ENCODE peak calls at places on chromosome 18, in six cellular contexts. Q, Z, L, J, D and B are unnamed samples.

GRCh38 chr18:77479047-77479446 is 229.4 kb downstream of the GALR1 start:
- DNase-seq in J (no peak), D (no peak), Q (no peak), L (no peak), Z (no peak), B (no peak)

GRCh38 chr18:75612491-75612890 is 185.0 kb upstream of the SMIM21 start:
- DNase-seq in L (no peak), J (no peak), Z (no peak), Q (no peak), D (no peak), B (no peak)

GRCh38 chr18:63218472-63218871 is 101.1 kb downstream of the BCL2 start:
- DNase-seq in Q (no peak), D (no peak), Z (no peak), J (peak), L (no peak), B (no peak)

GRCh38 chr18:40259073-40259472 is 1696.0 kb upstream of the PIK3C3 start:
- DNase-seq in Q (no peak), D (no peak), Z (no peak), L (no peak), J (no peak), B (no peak)

GRCh38 chr18:8548186-8548585 is 61.1 kb upstream of the RAB12 start:
- DNase-seq in Q (peak), L (no peak), Z (peak), J (no peak), D (no peak), B (no peak)

GRCh38 chr18:3554091-3554601 is 104.2 kb downstream of the TGIF1 start:
- DNase-seq in J (peak), Z (no peak), L (no peak), Q (peak), D (no peak), B (no peak)

GRCh38 chr18:3498705-3499451 is 48.9 kb downstream of the TGIF1 start:
- DNase-seq in L (peak), D (peak), Z (no peak), J (peak), Q (peak), B (peak)

GRCh38 chr18:711330-711692 is 1.1 kb downstream of the ENOSF1 start:
- DNase-seq in Z (no peak), L (no peak), D (no peak), J (no peak), Q (no peak), B (no peak)

GRCh38 chr18:63439334-63439733 is 17.1 kb upstream of the VPS4B start:
- DNase-seq in Q (peak), Z (peak), L (no peak), J (peak), D (no peak), B (no peak)

GRCh38 chr18:26415631-26416030 is 132.7 kb downstream of the KCTD1 start:
- DNase-seq in L (no peak), J (no peak), D (no peak), Q (no peak), Z (no peak), B (no peak)

GRCh38 chr18:76483780-76484179 is 11.3 kb downstream of the ZNF516 start:
- DNase-seq in Z (no peak), J (peak), D (no peak), Q (no peak), L (no peak), B (no peak)

GRCh38 chr18:60235164-60235563 is 137.4 kb downstream of the MC4R start:
- DNase-seq in L (no peak), J (no peak), Q (no peak), Z (no peak), D (no peak), B (no peak)

GRCh38 chr18:43543236-43543635 is 265.9 kb upstream of the SYT4 start:
- DNase-seq in L (no peak), Z (no peak), Q (no peak), J (no peak), D (no peak), B (no peak)

GRCh38 chr18:21958256-21958655 is 211.1 kb upstream of the GATA6 start:
- DNase-seq in Q (no peak), L (no peak), Z (no peak), D (no peak), J (peak), B (no peak)

GRCh38 chr18:37496568-37496967 is 69.0 kb downstream of the CELF4 start:
- DNase-seq in D (no peak), L (peak), Z (no peak), J (no peak), Q (no peak), B (no peak)

GRCh38 chr18:22286576-22286975 is 117.2 kb downstream of the GATA6 start:
- DNase-seq in L (peak), Q (peak), D (peak), Z (peak), J (peak), B (no peak)

GRCh38 chr18:42268793-42269192 is 313.8 kb downstream of the PIK3C3 start:
- DNase-seq in D (no peak), L (no peak), Q (no peak), J (no peak), Z (no peak), B (no peak)

GRCh38 chr18:55161966-55162365 is 202.7 kb upstream of the CCDC68 start:
- DNase-seq in D (no peak), L (no peak), Z (no peak), Q (peak), J (no peak), B (no peak)

GRCh38 chr18:64115906-64116305 is 33.0 kb downstream of the LINC00305 start:
- DNase-seq in D (no peak), L (no peak), Q (peak), Z (no peak), J (peak), B (peak)

GRCh38 chr18:20971886-20972267 is 139.7 kb downstream of the ROCK1 start:
- DNase-seq in Q (peak), Z (peak), L (no peak), J (peak), D (no peak), B (peak)

GRCh38 chr18:45589559-45590041 is 25.7 kb upstream of the SLC14A2 start:
- DNase-seq in Q (peak), L (no peak), J (no peak), Z (peak), D (no peak), B (peak)

GRCh38 chr18:79496237-79496977 is 100.7 kb downstream of the NFATC1 start:
- DNase-seq in Q (peak), L (no peak), J (no peak), D (peak), Z (no peak), B (no peak)

GRCh38 chr18:49690307-49690706 is 123.0 kb downstream of the ACAA2 start:
- DNase-seq in Z (peak), J (no peak), D (no peak), Q (peak), L (no peak), B (peak)

DNA sequence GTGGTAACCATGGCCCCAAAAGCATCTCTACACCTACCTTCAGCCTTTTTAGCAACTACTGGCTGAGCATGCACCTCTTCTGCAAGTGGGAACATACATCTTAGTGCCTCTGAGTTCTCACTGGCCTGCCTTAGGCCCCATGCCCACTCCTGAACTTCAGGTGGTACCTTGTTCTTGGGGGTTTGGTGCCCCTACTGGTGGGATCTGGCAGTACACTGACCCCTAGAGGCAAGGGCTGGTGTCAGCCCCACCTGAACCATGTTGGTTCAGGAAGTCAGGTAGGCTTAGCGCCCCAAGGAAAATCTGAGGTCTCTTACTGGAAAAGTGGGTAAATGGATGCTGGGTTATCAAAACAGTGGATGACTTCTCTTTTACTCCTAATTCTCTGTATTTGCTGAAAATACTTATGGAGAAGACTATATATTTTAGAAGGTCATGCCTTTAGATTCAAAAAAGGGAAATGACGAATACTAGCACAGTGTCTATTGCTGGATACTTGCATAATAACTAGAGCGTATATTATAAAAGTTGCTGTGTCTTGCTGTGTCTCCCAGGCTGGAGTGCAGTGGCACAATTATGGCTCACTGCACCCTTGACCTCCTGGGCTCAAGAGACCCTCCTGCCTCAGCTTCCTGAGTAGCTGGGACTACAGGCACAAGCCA is 84.6 kb downstream of the RAB31 start:
- DNase-seq in J (no peak), D (peak), Q (no peak), L (no peak), Z (no peak), B (no peak)
- TF ChIP-seq CTCF in J (peak), D (peak), Q (peak), L (peak), Z (peak), B (no peak)

GRCh38 chr18:23870963-23871362 is 143.6 kb upstream of the TTC39C start:
- DNase-seq in D (no peak), J (no peak), Z (peak), L (no peak), Q (no peak), B (no peak)
- H3K4me3 ChIP-seq in D (no peak), J (no peak), Z (no peak), L (no peak), Q (no peak), B (no peak)

GRCh38 chr18:6054443-6054842 is 159.1 kb upstream of the TMEM200C start:
- DNase-seq in L (no peak), D (no peak), Q (no peak), Z (no peak), J (no peak), B (no peak)
- TF ChIP-seq CTCF in L (no peak), D (no peak), Q (no peak), Z (no peak), J (no peak), B (no peak)

GRCh38 chr18:13447621-13448020 is 229.1 kb downstream of the LDLRAD4 start:
- DNase-seq in J (peak), D (no peak), Z (peak), L (no peak), Q (peak), B (no peak)
- H3K4me3 ChIP-seq in J (no peak), D (no peak), Z (no peak), L (no peak), Q (no peak), B (no peak)

GRCh38 chr18:58205087-58205779 is 161.2 kb downstream of the NEDD4L start:
- DNase-seq in Z (peak), J (no peak), D (no peak), L (no peak), Q (peak), B (peak)

GRCh38 chr18:58202406-58202730 is 158.3 kb downstream of the NEDD4L start:
- DNase-seq in L (no peak), D (peak), Q (no peak), J (peak), Z (peak), B (no peak)

GRCh38 chr18:58207520-58208152 is 163.6 kb downstream of the NEDD4L start:
- DNase-seq in D (no peak), L (no peak), J (no peak), Z (no peak), Q (no peak), B (no peak)

GRCh38 chr18:58208207-58208944 is 164.3 kb downstream of the NEDD4L start:
- DNase-seq in L (no peak), J (no peak), Z (peak), Q (no peak), D (no peak), B (no peak)

GRCh38 chr18:58205780-58206160 is 161.7 kb downstream of the NEDD4L start:
- DNase-seq in Z (no peak), Q (no peak), L (no peak), D (no peak), J (no peak), B (no peak)
- TF ChIP-seq CTCF in Z (no peak), Q (no peak), L (no peak), D (no peak), J (no peak), B (no peak)

GRCh38 chr18:53441761-53442414 is 782.6 kb downstream of the MBD2 start:
- DNase-seq in Z (no peak), L (no peak), Q (no peak), D (no peak), J (no peak), B (no peak)
- H3K4me3 ChIP-seq in Z (no peak), L (no peak), Q (no peak), D (no peak), J (no peak), B (no peak)

GRCh38 chr18:35777042-35777441 is 195.4 kb upstream of the RMP24 start:
- DNase-seq in L (no peak), D (no peak), J (no peak), Z (no peak), Q (no peak), B (no peak)
- TF ChIP-seq CTCF in L (no peak), D (no peak), J (no peak), Z (no peak), Q (no peak), B (no peak)